ENCODE peak calls at places on chromosomes 16 and 17, in four cellular contexts. One of them, this sample, is unnamed.

GRCh38 chr17:63191610-63192009 is 225.6 kb downstream of the TANC2 start:
- DNase-seq in suprapubic skin: no peak
- DNase-seq in SK-N-SH: no peak
- DNase-seq in H1: no peak
- DNase-seq in this sample: peak

GRCh38 chr16:54060599-54061355 is 225.8 kb downstream of the IRX3 start:
- DNase-seq in suprapubic skin: no peak
- DNase-seq in SK-N-SH: peak
- DNase-seq in H1: peak
- DNase-seq in this sample: no peak

GRCh38 chr17:61161615-61162134 is 238.0 kb upstream of the TBX2 start:
- DNase-seq in suprapubic skin: no peak
- DNase-seq in SK-N-SH: peak
- DNase-seq in H1: no peak
- DNase-seq in this sample: no peak

GRCh38 chr16:89934611-89935553 is 11.7 kb downstream of the TUBB3 start:
- DNase-seq in suprapubic skin: no peak
- DNase-seq in SK-N-SH: no peak
- DNase-seq in H1: no peak
- DNase-seq in this sample: no peak

GRCh38 chr17:830950-831349 is 48.8 kb downstream of the MRM3 start:
- DNase-seq in suprapubic skin: no peak
- DNase-seq in SK-N-SH: no peak
- DNase-seq in H1: no peak
- DNase-seq in this sample: no peak

GRCh38 chr16:78177927-78178326 is 78.5 kb downstream of the WWOX start:
- DNase-seq in suprapubic skin: no peak
- DNase-seq in SK-N-SH: peak
- DNase-seq in H1: peak
- DNase-seq in this sample: no peak

GRCh38 chr17:61411944-61412859 is 12.6 kb downstream of the TBX2 start:
- DNase-seq in suprapubic skin: peak
- DNase-seq in SK-N-SH: peak
- DNase-seq in H1: peak
- DNase-seq in this sample: peak

GRCh38 chr17:15498107-15498506 is 30.7 kb upstream of the CDRT4 start:
- DNase-seq in suprapubic skin: no peak
- DNase-seq in SK-N-SH: peak
- DNase-seq in H1: no peak
- DNase-seq in this sample: no peak

GRCh38 chr17:10622610-10623485 is 34.3 kb downstream of the MYH3 start:
- DNase-seq in suprapubic skin: no peak
- DNase-seq in SK-N-SH: no peak
- DNase-seq in H1: no peak
- DNase-seq in this sample: no peak

GRCh38 chr16:88651989-88652762 is 1.3 kb upstream of the CYBA start:
- DNase-seq in suprapubic skin: no peak
- DNase-seq in SK-N-SH: no peak
- DNase-seq in H1: no peak
- DNase-seq in this sample: no peak

GRCh38 chr16:63613701-63614100 is 1508.2 kb downstream of the CDH11 start:
- DNase-seq in suprapubic skin: no peak
- DNase-seq in SK-N-SH: no peak
- DNase-seq in H1: no peak
- DNase-seq in this sample: no peak

GRCh38 chr16:75624921-75625334 is 1.8 kb upstream of the ADAT1 start:
- DNase-seq in suprapubic skin: no peak
- DNase-seq in SK-N-SH: no peak
- DNase-seq in H1: no peak
- DNase-seq in this sample: no peak

GRCh38 chr17:34182036-34182803 is 72.9 kb upstream of the CCL2 start:
- DNase-seq in suprapubic skin: no peak
- DNase-seq in SK-N-SH: peak
- DNase-seq in H1: no peak
- DNase-seq in this sample: no peak

GRCh38 chr17:47225911-47226688 is 17.0 kb downstream of the MYL4 start:
- DNase-seq in suprapubic skin: no peak
- DNase-seq in SK-N-SH: no peak
- DNase-seq in H1: no peak
- DNase-seq in this sample: no peak

GRCh38 chr17:37702605-37703004 is 42.3 kb downstream of the HNF1B start:
- DNase-seq in suprapubic skin: no peak
- DNase-seq in SK-N-SH: no peak
- DNase-seq in H1: no peak
- DNase-seq in this sample: peak

GRCh38 chr17:44086364-44087311 is 16.1 kb downstream of the G6PC3 start:
- DNase-seq in suprapubic skin: no peak
- DNase-seq in SK-N-SH: peak
- DNase-seq in H1: no peak
- DNase-seq in this sample: no peak

GRCh38 chr17:14297161-14297851 is 3.6 kb upstream of the HS3ST3B1 start:
- DNase-seq in suprapubic skin: no peak
- DNase-seq in SK-N-SH: peak
- DNase-seq in H1: peak
- DNase-seq in this sample: no peak

GRCh38 chr17:44961921-44962350 is 6.2 kb downstream of the C1QL1 start:
- DNase-seq in suprapubic skin: no peak
- DNase-seq in SK-N-SH: no peak
- DNase-seq in H1: no peak
- DNase-seq in this sample: no peak

GRCh38 chr16:17474572-17474971 is 3.8 kb upstream of the XYLT1 start:
- DNase-seq in suprapubic skin: no peak
- DNase-seq in SK-N-SH: no peak
- DNase-seq in H1: no peak
- DNase-seq in this sample: peak

GRCh38 chr17:78781339-78782304 is at the start of gene CYTH1:
- DNase-seq in suprapubic skin: peak
- DNase-seq in SK-N-SH: peak
- DNase-seq in H1: peak
- DNase-seq in this sample: peak

GRCh38 chr16:73092236-73092781 is 44.4 kb upstream of the ZFHX3 start:
- DNase-seq in suprapubic skin: no peak
- DNase-seq in SK-N-SH: no peak
- DNase-seq in H1: no peak
- DNase-seq in this sample: no peak

GRCh38 chr16:23244122-23244521 is 58.0 kb upstream of the SCNN1B start:
- DNase-seq in suprapubic skin: no peak
- DNase-seq in SK-N-SH: no peak
- DNase-seq in H1: no peak
- DNase-seq in this sample: no peak
- TF ChIP-seq EP300 in suprapubic skin: no peak
- TF ChIP-seq EP300 in SK-N-SH: no peak
- TF ChIP-seq EP300 in H1: no peak
- TF ChIP-seq EP300 in this sample: no peak

GRCh38 chr17:75876938-75877751 is 1.2 kb downstream of the TRIM47 start:
- DNase-seq in suprapubic skin: peak
- DNase-seq in SK-N-SH: peak
- DNase-seq in H1: peak
- DNase-seq in this sample: peak
- TF ChIP-seq POLR2AphosphoS5 in suprapubic skin: peak
- TF ChIP-seq POLR2AphosphoS5 in SK-N-SH: peak
- TF ChIP-seq POLR2AphosphoS5 in H1: no peak
- TF ChIP-seq POLR2AphosphoS5 in this sample: peak

DNA sequence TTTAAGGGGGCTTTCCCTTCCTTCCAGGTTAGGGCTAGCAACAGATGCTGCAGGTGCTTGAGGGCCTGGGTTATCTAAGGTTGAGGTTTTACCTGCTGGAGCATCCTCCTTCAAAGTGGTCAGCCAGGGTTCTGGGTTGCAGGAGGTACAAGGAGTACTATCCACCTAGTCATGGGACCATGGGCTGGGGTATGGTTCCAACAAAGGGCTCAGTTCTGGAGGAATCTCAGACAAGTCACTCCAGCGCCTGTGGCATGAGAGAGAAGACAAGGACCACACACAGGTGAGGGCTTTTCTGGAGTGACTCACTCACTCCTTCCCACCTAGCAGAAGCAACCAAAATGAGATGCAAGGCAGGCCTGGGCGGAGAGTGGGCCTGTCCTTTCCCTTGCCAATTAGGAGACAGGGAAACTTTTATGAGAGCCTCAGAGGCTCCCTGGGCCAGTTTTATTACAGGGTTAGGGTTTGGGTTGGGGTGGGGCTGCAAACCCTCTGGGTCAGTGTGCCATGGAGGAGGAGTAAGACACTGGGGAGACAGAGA is 2.2 kb downstream of the MYO19 start:
- DNase-seq in suprapubic skin: no peak
- DNase-seq in SK-N-SH: no peak
- DNase-seq in H1: peak
- DNase-seq in this sample: no peak
- H3K4me3 ChIP-seq in suprapubic skin: no peak
- H3K4me3 ChIP-seq in SK-N-SH: no peak
- H3K4me3 ChIP-seq in H1: no peak
- H3K4me3 ChIP-seq in this sample: no peak

DNA sequence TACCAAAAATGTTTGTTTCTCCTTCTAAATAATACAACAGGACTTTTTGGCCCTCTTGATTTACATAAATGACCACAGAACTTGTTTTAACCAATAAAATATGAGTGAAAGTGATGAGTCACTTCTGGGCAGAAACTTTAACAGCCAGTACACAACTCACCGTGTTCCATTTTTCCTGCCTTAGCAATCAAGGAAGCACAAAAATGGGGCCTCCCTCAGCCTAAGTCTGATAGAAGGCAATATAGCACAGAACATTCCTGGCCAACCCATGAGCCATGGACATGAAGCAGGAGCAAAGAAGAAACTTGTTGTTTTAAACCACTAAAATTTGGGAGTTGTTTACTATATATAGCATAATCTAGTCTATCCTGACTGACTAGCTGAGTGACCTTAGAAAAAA is 61.1 kb upstream of the MTMR4 start:
- DNase-seq in suprapubic skin: no peak
- DNase-seq in SK-N-SH: no peak
- DNase-seq in H1: no peak
- DNase-seq in this sample: no peak
- TF ChIP-seq EP300 in suprapubic skin: no peak
- TF ChIP-seq EP300 in SK-N-SH: no peak
- TF ChIP-seq EP300 in H1: no peak
- TF ChIP-seq EP300 in this sample: no peak

GRCh38 chr16:55552621-55553020 is 13.9 kb upstream of the CAPNS2 start:
- DNase-seq in suprapubic skin: no peak
- DNase-seq in SK-N-SH: no peak
- DNase-seq in H1: no peak
- DNase-seq in this sample: no peak
- TF ChIP-seq POLR2AphosphoS5 in suprapubic skin: no peak
- TF ChIP-seq POLR2AphosphoS5 in SK-N-SH: no peak
- TF ChIP-seq POLR2AphosphoS5 in H1: no peak
- TF ChIP-seq POLR2AphosphoS5 in this sample: no peak